ENCODE peak calls at places on chromosomes 5 and 9, in eight cellular contexts. H, V, F, Y, D, T, Z and M are unnamed samples.

GRCh38 chr9:77291714-77292113 is 114.4 kb downstream of the VPS13A start:
- DNase-seq in H (no peak), F (no peak), Z (no peak), Y (no peak), T (no peak), D (peak; percentile 57), V (no peak), M (peak; percentile 51)

GRCh38 chr9:13205824-13206223 is 73.7 kb downstream of the MPDZ start:
- DNase-seq in T (no peak), H (no peak), F (no peak), Z (no peak), V (no peak), Y (no peak), D (no peak), M (no peak)

GRCh38 chr9:37984672-37985611 is 81.0 kb upstream of the SLC25A51 start:
- DNase-seq in Z (no peak), H (no peak), D (no peak), F (peak; percentile 75), T (no peak), V (no peak), Y (no peak), M (peak; percentile 23)

GRCh38 chr5:38468202-38468656 is 88.2 kb downstream of the LIFR start:
- DNase-seq in Y (no peak), F (peak; percentile 59), H (no peak), D (peak; percentile 77), T (no peak), V (no peak), Z (no peak), M (peak; percentile 98)

GRCh38 chr5:96768708-96769251 is 39.0 kb downstream of the ERAP1 start:
- DNase-seq in D (no peak), T (no peak), Y (no peak), F (no peak), H (no peak), Z (no peak), V (no peak), M (no peak)

GRCh38 chr9:84478996-84479395 is 138.4 kb upstream of the SLC28A3 start:
- DNase-seq in Y (no peak), F (no peak), H (no peak), Z (no peak), V (no peak), D (no peak), T (no peak), M (no peak)

GRCh38 chr5:60223342-60223741 is 329.8 kb upstream of the PDE4D start:
- DNase-seq in Z (no peak), F (no peak), V (no peak), H (no peak), T (no peak), Y (no peak), D (peak; percentile 76), M (peak; percentile 59)

GRCh38 chr5:179901462-179901861 is 6.2 kb downstream of the TBC1D9B start:
- DNase-seq in Z (no peak), T (no peak), Y (no peak), V (no peak), D (no peak), H (no peak), F (no peak), M (no peak)

GRCh38 chr5:127536687-127537086 is 19.2 kb downstream of the PRRC1 start:
- DNase-seq in V (no peak), Z (peak; percentile 28), H (no peak), D (no peak), Y (no peak), T (no peak), F (no peak), M (peak; percentile 25)

GRCh38 chr9:133513214-133514088 is 11.3 kb downstream of the MYMK start:
- DNase-seq in F (peak; percentile 42), T (no peak), Y (no peak), D (no peak), H (no peak), Z (no peak), V (no peak), M (no peak)

GRCh38 chr9:36486454-36486932 is 86.2 kb upstream of the MELK start:
- DNase-seq in Y (no peak), V (no peak), H (no peak), Z (peak; percentile 10), F (no peak), T (peak; percentile 5), D (peak; percentile 35), M (no peak)

GRCh38 chr9:120886490-120886967 is 9.5 kb upstream of the PHF19 start:
- DNase-seq in Z (no peak), Y (peak; percentile 59), D (peak; percentile 44), V (no peak), H (no peak), F (no peak), T (no peak), M (peak; percentile 77)

GRCh38 chr9:88378317-88378716 is 9.9 kb upstream of the SPIN1 start:
- DNase-seq in H (no peak), V (no peak), T (no peak), D (no peak), Y (no peak), F (no peak), Z (no peak), M (no peak)

GRCh38 chr5:65191554-65192126 is 290.1 kb downstream of the ADAMTS6 start:
- DNase-seq in Z (peak; percentile 10), D (no peak), F (no peak), H (no peak), Y (no peak), T (no peak), V (no peak), M (no peak)

GRCh38 chr5:96567188-96567587 is 95.0 kb upstream of the CAST start:
- DNase-seq in F (no peak), H (no peak), V (no peak), D (peak; percentile 22), Z (no peak), Y (no peak), T (no peak), M (peak; percentile 52)

GRCh38 chr9:114929166-114929565 is 1.2 kb downstream of the TNFSF8 start:
- DNase-seq in Y (no peak), Z (peak; percentile 70), D (no peak), V (no peak), H (no peak), F (no peak), T (no peak), M (no peak)

GRCh38 chr5:174097486-174098185 is 52.1 kb downstream of the NSG2 start:
- DNase-seq in H (no peak), Z (no peak), D (peak; percentile 11), V (no peak), F (no peak), Y (no peak), T (no peak), M (peak; percentile 25)

GRCh38 chr5:116176124-116176523 is 91.3 kb downstream of the COMMD10 start:
- DNase-seq in T (no peak), V (no peak), D (peak; percentile 17), H (no peak), Z (no peak), F (no peak), Y (no peak), M (peak; percentile 14)

GRCh38 chr9:21933865-21934264 is 60.3 kb downstream of the CDKN2A start:
- DNase-seq in Y (no peak), V (no peak), D (peak; percentile 55), T (no peak), Z (no peak), F (no peak), H (no peak), M (peak; percentile 34)

GRCh38 chr9:31124389-31124788 is 1260.1 kb upstream of the ACO1 start:
- DNase-seq in D (no peak), H (no peak), F (no peak), Z (no peak), V (no peak), T (no peak), Y (no peak), M (no peak)